ENCODE peak calls at places on chromosomes 6 and 20, in seven cellular contexts. N is NCI-H1694, H is EL, A is progenitor cell of endocrine pancreas, F is NCI-H1092 treated with DMSO at 0.1 percent for 48 hours, I is type B pancreatic cell, K is ovary. O is an unnamed sample.

GRCh38 chr6:168308390-168309144 is 11.0 kb downstream of the DACT2 start:
- DNase-seq in N (no peak), H (no peak), A (no peak), F (no peak), I (no peak), K (no peak), O (no peak)

GRCh38 chr6:157604816-157605215 is 218.2 kb upstream of the SNX9 start:
- DNase-seq in N (no peak), H (no peak), A (no peak), F (no peak), I (no peak), K (no peak), O (no peak)

GRCh38 chr20:59994697-59995122 is 36.5 kb downstream of the CDH26 start:
- DNase-seq in N (no peak), H (peak; percentile 23), A (no peak), F (no peak), I (no peak), K (no peak), O (peak; percentile 75)

GRCh38 chr6:166156942-166157341 is 10.7 kb downstream of the TBXT start:
- DNase-seq in N (no peak), H (no peak), A (no peak), F (no peak), I (no peak), K (no peak), O (no peak)

GRCh38 chr6:42929928-42930360 is 664 bp downstream of the CNPY3 start:
- DNase-seq in N (peak; percentile 21), H (peak; percentile 84), A (no peak), F (no peak), I (no peak), K (no peak), O (no peak)

GRCh38 chr6:125245523-125246264 is 56.1 kb downstream of the HDDC2 start:
- DNase-seq in N (no peak), H (no peak), A (no peak), F (no peak), I (no peak), K (no peak), O (no peak)

GRCh38 chr20:47330933-47331708 is 25.4 kb downstream of the ZMYND8 start:
- DNase-seq in N (no peak), H (peak; percentile 95), A (no peak), F (no peak), I (no peak), K (no peak), O (no peak)

GRCh38 chr6:26175428-26176181 is 88.4 kb downstream of the HFE start:
- DNase-seq in N (peak; percentile 7), H (peak; percentile 69), A (no peak), F (peak; percentile 32), I (no peak), K (no peak), O (no peak)

GRCh38 chr20:676315-676937 is 824 bp upstream of the SCRT2 start:
- DNase-seq in N (peak; percentile 22), H (no peak), A (no peak), F (no peak), I (no peak), K (no peak), O (no peak)

GRCh38 chr6:17979479-17979878 is 8.0 kb downstream of the KIF13A start:
- DNase-seq in N (no peak), H (no peak), A (no peak), F (no peak), I (no peak), K (no peak), O (no peak)

GRCh38 chr6:45609141-45609638 is 231.5 kb upstream of the SUPT3H start:
- DNase-seq in N (no peak), H (peak; percentile 99), A (no peak), F (no peak), I (no peak), K (no peak), O (no peak)

GRCh38 chr20:23658989-23659609 is 21.3 kb upstream of the CST3 start:
- DNase-seq in N (no peak), H (no peak), A (no peak), F (no peak), I (no peak), K (no peak), O (no peak)

GRCh38 chr20:50308166-50308512 is 117.5 kb downstream of the CEBPB start:
- DNase-seq in N (no peak), H (no peak), A (no peak), F (no peak), I (no peak), K (no peak), O (no peak)

GRCh38 chr6:43873806-43874714 is 104.0 kb downstream of the VEGFA start:
- DNase-seq in N (no peak), H (no peak), A (peak; percentile 41), F (peak; percentile 61), I (no peak), K (no peak), O (no peak)